ENCODE peak calls at places on chromosomes 13 and 19, in seven cellular contexts. P is H9, O is mucosa of descending colon, F is right lobe of liver, B is Caco-2, W is tibial nerve, X is IMR-90. T is an unnamed sample. For H3K4me1, the result is how much of the 10 kb centered on the place peaks cover.

GRCh38 chr19:5098646-5099045 is 129.7 kb downstream of the KDM4B start:
- DNase-seq in P (no peak), O (no peak), F (no peak), B (no peak), W (no peak), X (no peak), T (no peak)

GRCh38 chr13:71525004-71525403 is 342.0 kb downstream of the DACH1 start:
- DNase-seq in P (no peak), O (no peak), F (no peak), B (no peak), W (no peak), X (no peak), T (no peak)

GRCh38 chr13:42757678-42758420 is 23.5 kb upstream of the FAM216B start:
- DNase-seq in P (no peak), O (no peak), F (no peak), B (no peak), W (no peak), X (no peak), T (no peak)

GRCh38 chr13:98389319-98389718 is 187.6 kb downstream of the STK24 start:
- DNase-seq in P (no peak), O (no peak), F (no peak), B (no peak), W (no peak), X (peak), T (no peak)

GRCh38 chr19:30362156-30362754 is 9.9 kb upstream of the ZNF536 start:
- DNase-seq in P (no peak), O (no peak), F (no peak), B (no peak), W (no peak), X (no peak), T (no peak)

GRCh38 chr19:50695251-50696064 is 24.1 kb downstream of the SHANK1 start:
- DNase-seq in P (no peak), O (no peak), F (no peak), B (no peak), W (no peak), X (no peak), T (no peak)

GRCh38 chr13:34667356-34668218 is 274.5 kb upstream of the NBEA start:
- DNase-seq in P (no peak), O (no peak), F (no peak), B (no peak), W (no peak), X (no peak), T (no peak)

GRCh38 chr19:8935460-8935859 is 74.7 kb downstream of the MUC16 start:
- DNase-seq in P (no peak), O (no peak), F (no peak), B (no peak), W (no peak), X (no peak), T (no peak)

GRCh38 chr19:15144046-15144646 is 36.9 kb downstream of the SYDE1 start:
- DNase-seq in P (no peak), O (no peak), F (no peak), B (no peak), W (no peak), X (no peak), T (no peak)

GRCh38 chr13:30338331-30338851 is 31.0 kb upstream of the KATNAL1 start:
- DNase-seq in P (no peak), O (no peak), F (no peak), B (no peak), W (no peak), X (peak), T (no peak)

GRCh38 chr13:103762523-103762922 is 696.3 kb upstream of the SLC10A2 start:
- DNase-seq in P (no peak), O (no peak), F (no peak), B (no peak), W (no peak), X (no peak), T (no peak)

GRCh38 chr13:99196466-99197256 is 4.0 kb upstream of the UBAC2 start:
- DNase-seq in P (no peak), O (no peak), F (no peak), B (no peak), W (no peak), X (no peak), T (no peak)

GRCh38 chr19:19606021-19606420 is 12.5 kb downstream of the PBX4 start:
- DNase-seq in P (no peak), O (peak), F (no peak), B (no peak), W (no peak), X (peak), T (peak)

GRCh38 chr19:42225718-42226292 is 5.7 kb downstream of the ZNF526 start:
- DNase-seq in P (no peak), O (no peak), F (no peak), B (no peak), W (no peak), X (no peak), T (peak)

GRCh38 chr19:8466018-8466417 is 21.2 kb downstream of the HNRNPM start:
- DNase-seq in P (no peak), O (no peak), F (no peak), B (no peak), W (no peak), X (peak), T (no peak)

GRCh38 chr13:113061271-113061625 is 44.3 kb upstream of the F7 start:
- DNase-seq in P (no peak), O (no peak), F (no peak), B (no peak), W (no peak), X (no peak), T (peak)

GRCh38 chr13:100495455-100495854 is 93.1 kb downstream of the GGACT start:
- DNase-seq in P (no peak), O (no peak), F (no peak), B (no peak), W (no peak), X (no peak), T (no peak)

GRCh38 chr13:94481966-94482365 is 2.5 kb upstream of the DCT start:
- DNase-seq in P (no peak), O (no peak), F (peak), B (no peak), W (no peak), X (peak), T (no peak)

DNA sequence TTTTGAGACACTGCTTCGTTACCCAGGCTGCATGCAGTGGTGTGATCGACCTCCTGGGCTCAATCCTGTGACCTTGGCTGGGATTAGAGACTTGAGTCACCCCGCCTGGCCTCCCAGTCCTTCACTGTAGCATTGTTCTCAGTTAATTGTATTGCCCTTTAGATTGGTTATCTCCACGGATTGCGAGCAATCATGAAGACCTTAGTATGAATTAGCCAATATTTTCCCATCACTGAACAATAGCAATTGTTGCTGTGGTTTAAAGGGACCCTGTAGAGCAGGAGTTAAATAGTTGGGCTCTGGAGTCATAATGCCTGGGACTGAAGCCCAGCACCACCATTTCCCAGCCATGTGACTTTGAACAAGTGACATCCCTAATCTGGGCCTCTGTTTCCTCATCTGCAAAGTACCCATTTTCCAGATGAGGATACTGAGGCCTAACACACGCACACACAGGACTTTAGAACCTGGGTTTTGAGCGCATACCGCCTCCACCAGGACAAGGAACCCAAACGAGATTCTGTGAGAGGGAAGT is 8.4 kb downstream of the PPP1R14A start:
- DNase-seq in P (no peak), O (no peak), F (no peak), B (no peak), W (no peak), X (no peak), T (no peak)
- H3K4me1 ChIP-seq in P (under half), O (under half), F (under half), B (under half), W (under half), X (under half), T (under half)

DNA sequence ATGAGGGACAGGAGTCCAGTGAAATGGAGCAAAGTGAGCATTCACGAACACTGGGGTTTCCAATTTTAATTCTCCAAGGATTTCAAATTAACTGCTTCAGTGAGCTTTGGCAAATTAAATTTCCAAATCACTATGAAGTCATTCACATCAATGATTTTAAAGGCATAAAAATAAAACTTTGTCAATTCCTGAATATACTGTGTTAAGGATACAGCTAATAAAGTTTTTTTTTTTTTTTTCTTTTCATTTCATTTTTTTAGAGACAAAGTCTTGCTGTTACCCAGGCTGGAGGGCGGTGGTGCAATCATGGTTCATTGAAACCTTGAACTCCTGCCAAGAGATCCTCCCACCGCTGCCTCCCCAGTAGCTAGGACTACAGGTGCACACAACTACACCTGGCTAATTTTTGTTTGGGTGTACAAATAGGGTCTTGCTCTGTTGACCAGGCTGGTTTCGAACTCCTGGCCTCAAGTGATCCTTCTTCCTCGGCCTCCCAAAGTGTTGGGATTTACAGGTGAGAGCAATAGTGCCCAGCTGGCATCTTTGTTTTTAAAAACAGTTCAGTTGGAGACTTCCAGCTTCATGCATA is 21.9 kb downstream of the RBM26 start:
- DNase-seq in P (no peak), O (peak), F (no peak), B (no peak), W (no peak), X (no peak), T (no peak)
- H3K4me1 ChIP-seq in P (under half), O (under half), F (under half), B (under half), W (under half), X (under half), T (under half)

GRCh38 chr19:18231775-18232174 is 5.5 kb upstream of the PDE4C start:
- DNase-seq in P (no peak), O (no peak), F (no peak), B (no peak), W (no peak), X (no peak), T (no peak)
- H3K4me1 ChIP-seq in P (under half), O (under half), F (under half), B (under half), W (under half), X (under half), T (under half)

GRCh38 chr13:26021956-26022355 is 29.9 kb downstream of the SHISA2 start:
- DNase-seq in P (no peak), O (no peak), F (no peak), B (no peak), W (no peak), X (no peak), T (no peak)
- H3K4me1 ChIP-seq in P (under half), O (under half), F (under half), B (under half), W (under half), X (under half), T (under half)

GRCh38 chr19:38699647-38700349 is 44.5 kb downstream of the CAPN12 start:
- DNase-seq in P (no peak), O (no peak), F (no peak), B (no peak), W (no peak), X (no peak), T (no peak)

GRCh38 chr19:38700350-38700932 is 43.8 kb downstream of the CAPN12 start:
- DNase-seq in P (no peak), O (no peak), F (no peak), B (peak), W (no peak), X (no peak), T (no peak)

GRCh38 chr19:38700933-38701454 is 43.3 kb downstream of the CAPN12 start:
- DNase-seq in P (no peak), O (no peak), F (no peak), B (peak), W (no peak), X (no peak), T (no peak)

GRCh38 chr19:38702278-38702677 is 42.0 kb downstream of the CAPN12 start:
- DNase-seq in P (no peak), O (no peak), F (no peak), B (no peak), W (no peak), X (no peak), T (no peak)

GRCh38 chr19:38701455-38702063 is 42.7 kb downstream of the CAPN12 start:
- DNase-seq in P (no peak), O (peak), F (peak), B (peak), W (no peak), X (peak), T (no peak)
- H3K4me1 ChIP-seq in P (under half), O (under half), F (under half), B (half or more), W (half or more), X (under half), T (under half)

GRCh38 chr19:48094129-48094842 is 16.3 kb downstream of the PLA2G4C start:
- DNase-seq in P (no peak), O (no peak), F (no peak), B (no peak), W (no peak), X (no peak), T (no peak)
- H3K4me1 ChIP-seq in P (under half), O (under half), F (under half), B (under half), W (under half), X (under half), T (under half)

GRCh38 chr19:38891791-38892190 is 7.6 kb downstream of the SIRT2 start:
- DNase-seq in P (no peak), O (no peak), F (no peak), B (no peak), W (no peak), X (no peak), T (no peak)

GRCh38 chr19:38890686-38891085 is 8.7 kb downstream of the SIRT2 start:
- DNase-seq in P (no peak), O (no peak), F (no peak), B (no peak), W (no peak), X (no peak), T (peak)

GRCh38 chr19:38888876-38889275 is 10.5 kb downstream of the SIRT2 start:
- DNase-seq in P (no peak), O (no peak), F (no peak), B (no peak), W (no peak), X (no peak), T (no peak)

GRCh38 chr19:38892841-38893240 is 6.6 kb downstream of the SIRT2 start:
- DNase-seq in P (no peak), O (no peak), F (no peak), B (no peak), W (no peak), X (no peak), T (no peak)

GRCh38 chr19:38889803-38890202 is 9.6 kb downstream of the SIRT2 start:
- DNase-seq in P (no peak), O (no peak), F (no peak), B (no peak), W (no peak), X (no peak), T (no peak)
- H3K4me1 ChIP-seq in P (under half), O (under half), F (under half), B (under half), W (under half), X (under half), T (under half)

DNA sequence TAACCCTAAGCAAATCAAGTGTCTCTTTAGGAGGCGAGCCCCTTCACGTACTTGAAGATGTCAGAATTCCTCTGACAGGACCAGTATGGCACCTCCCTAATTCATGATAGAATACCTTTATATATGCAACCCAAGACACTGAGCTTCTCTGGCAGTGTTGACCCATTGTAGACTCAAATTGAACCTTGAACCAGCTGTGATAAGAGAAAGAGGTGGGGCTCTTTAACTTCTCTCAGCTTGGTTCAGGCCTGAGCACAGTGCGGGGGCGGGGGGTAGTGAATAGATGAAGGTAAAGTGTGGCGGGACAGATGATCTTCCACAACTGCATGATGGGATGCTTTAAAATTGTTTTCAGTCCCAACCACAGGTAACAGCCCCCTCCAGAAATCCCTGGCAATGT is 12.1 kb downstream of the MBNL2 start:
- DNase-seq in P (no peak), O (peak), F (no peak), B (no peak), W (no peak), X (no peak), T (no peak)
- H3K4me1 ChIP-seq in P (under half), O (half or more), F (under half), B (under half), W (half or more), X (under half), T (under half)

GRCh38 chr19:13832096-13832495 is 36.9 kb downstream of the ZSWIM4 start:
- DNase-seq in P (no peak), O (no peak), F (no peak), B (no peak), W (no peak), X (no peak), T (no peak)
- H3K4me1 ChIP-seq in P (under half), O (under half), F (under half), B (under half), W (under half), X (under half), T (under half)